ENCODE peak calls at places on chromosome 14, in nine cellular contexts. One of them, this sample, is unnamed.

GRCh38 chr14:77848031-77848430 is 48.1 kb downstream of the ADCK1 start:
- DNase-seq in midbrain: no peak
- DNase-seq in activated T-cell treated with anti-CD3 and anti-CD28 coated beads, Interleukin-2, amount 50 U/mL, for 72 hours: no peak
- DNase-seq in gastrocnemius medialis: no peak
- DNase-seq in GM20000: no peak
- DNase-seq in HFFc6: no peak
- DNase-seq in nucleus accumbens: no peak
- DNase-seq in cardiac fibroblast: peak
- DNase-seq in effector CD8-positive, alpha-beta T cell: no peak
- DNase-seq in this sample: no peak

GRCh38 chr14:32252030-32252670 is 49.1 kb upstream of the RNU6-8 start:
- DNase-seq in cardiac fibroblast: peak
- DNase-seq in GM20000: peak
- DNase-seq in gastrocnemius medialis: peak
- DNase-seq in activated T-cell treated with anti-CD3 and anti-CD28 coated beads, Interleukin-2, amount 50 U/mL, for 72 hours: peak
- DNase-seq in nucleus accumbens: peak
- DNase-seq in HFFc6: peak
- DNase-seq in effector CD8-positive, alpha-beta T cell: peak
- DNase-seq in midbrain: peak
- DNase-seq in this sample: peak

GRCh38 chr14:20412422-20412821 is 879 bp downstream of the TEP1 start:
- DNase-seq in effector CD8-positive, alpha-beta T cell: no peak
- DNase-seq in nucleus accumbens: no peak
- DNase-seq in activated T-cell treated with anti-CD3 and anti-CD28 coated beads, Interleukin-2, amount 50 U/mL, for 72 hours: no peak
- DNase-seq in gastrocnemius medialis: no peak
- DNase-seq in cardiac fibroblast: peak
- DNase-seq in midbrain: peak
- DNase-seq in HFFc6: no peak
- DNase-seq in GM20000: peak
- DNase-seq in this sample: peak

GRCh38 chr14:75369506-75369905 is 58.3 kb upstream of the JDP2 start:
- DNase-seq in nucleus accumbens: no peak
- DNase-seq in HFFc6: no peak
- DNase-seq in gastrocnemius medialis: peak
- DNase-seq in GM20000: no peak
- DNase-seq in effector CD8-positive, alpha-beta T cell: no peak
- DNase-seq in cardiac fibroblast: no peak
- DNase-seq in midbrain: no peak
- DNase-seq in activated T-cell treated with anti-CD3 and anti-CD28 coated beads, Interleukin-2, amount 50 U/mL, for 72 hours: no peak
- DNase-seq in this sample: no peak

GRCh38 chr14:101442451-101442850 is 118.8 kb upstream of the DIO3 start:
- DNase-seq in nucleus accumbens: no peak
- DNase-seq in gastrocnemius medialis: no peak
- DNase-seq in GM20000: no peak
- DNase-seq in HFFc6: no peak
- DNase-seq in activated T-cell treated with anti-CD3 and anti-CD28 coated beads, Interleukin-2, amount 50 U/mL, for 72 hours: peak
- DNase-seq in cardiac fibroblast: no peak
- DNase-seq in effector CD8-positive, alpha-beta T cell: peak
- DNase-seq in midbrain: no peak
- DNase-seq in this sample: peak

GRCh38 chr14:103391048-103391447 is 5.8 kb downstream of the MARK3 start:
- DNase-seq in gastrocnemius medialis: no peak
- DNase-seq in midbrain: peak
- DNase-seq in GM20000: no peak
- DNase-seq in cardiac fibroblast: peak
- DNase-seq in effector CD8-positive, alpha-beta T cell: peak
- DNase-seq in activated T-cell treated with anti-CD3 and anti-CD28 coated beads, Interleukin-2, amount 50 U/mL, for 72 hours: peak
- DNase-seq in nucleus accumbens: no peak
- DNase-seq in HFFc6: peak
- DNase-seq in this sample: no peak

GRCh38 chr14:105212541-105213305 is 31.6 kb upstream of the NUDT14 start:
- DNase-seq in cardiac fibroblast: no peak
- DNase-seq in activated T-cell treated with anti-CD3 and anti-CD28 coated beads, Interleukin-2, amount 50 U/mL, for 72 hours: no peak
- DNase-seq in nucleus accumbens: no peak
- DNase-seq in midbrain: no peak
- DNase-seq in HFFc6: no peak
- DNase-seq in gastrocnemius medialis: no peak
- DNase-seq in effector CD8-positive, alpha-beta T cell: no peak
- DNase-seq in GM20000: no peak
- DNase-seq in this sample: no peak

GRCh38 chr14:65028937-65029336 is 42.2 kb downstream of the FNTB start:
- DNase-seq in midbrain: no peak
- DNase-seq in effector CD8-positive, alpha-beta T cell: no peak
- DNase-seq in activated T-cell treated with anti-CD3 and anti-CD28 coated beads, Interleukin-2, amount 50 U/mL, for 72 hours: no peak
- DNase-seq in nucleus accumbens: no peak
- DNase-seq in GM20000: no peak
- DNase-seq in HFFc6: no peak
- DNase-seq in gastrocnemius medialis: no peak
- DNase-seq in cardiac fibroblast: no peak
- DNase-seq in this sample: no peak

GRCh38 chr14:65637780-65638179 is 225.2 kb downstream of the FUT8 start:
- DNase-seq in gastrocnemius medialis: no peak
- DNase-seq in activated T-cell treated with anti-CD3 and anti-CD28 coated beads, Interleukin-2, amount 50 U/mL, for 72 hours: peak
- DNase-seq in GM20000: peak
- DNase-seq in midbrain: no peak
- DNase-seq in cardiac fibroblast: peak
- DNase-seq in HFFc6: no peak
- DNase-seq in nucleus accumbens: no peak
- DNase-seq in effector CD8-positive, alpha-beta T cell: no peak
- DNase-seq in this sample: peak

GRCh38 chr14:101076451-101077220 is 173.1 kb upstream of the RTL1 start:
- DNase-seq in cardiac fibroblast: no peak
- DNase-seq in midbrain: no peak
- DNase-seq in activated T-cell treated with anti-CD3 and anti-CD28 coated beads, Interleukin-2, amount 50 U/mL, for 72 hours: no peak
- DNase-seq in GM20000: no peak
- DNase-seq in nucleus accumbens: no peak
- DNase-seq in effector CD8-positive, alpha-beta T cell: no peak
- DNase-seq in gastrocnemius medialis: no peak
- DNase-seq in HFFc6: no peak
- DNase-seq in this sample: no peak

GRCh38 chr14:44529026-44529425 is 21.9 kb upstream of the FSCB start:
- DNase-seq in gastrocnemius medialis: no peak
- DNase-seq in midbrain: peak
- DNase-seq in activated T-cell treated with anti-CD3 and anti-CD28 coated beads, Interleukin-2, amount 50 U/mL, for 72 hours: no peak
- DNase-seq in cardiac fibroblast: peak
- DNase-seq in HFFc6: no peak
- DNase-seq in nucleus accumbens: no peak
- DNase-seq in effector CD8-positive, alpha-beta T cell: no peak
- DNase-seq in GM20000: no peak
- DNase-seq in this sample: no peak

GRCh38 chr14:29310757-29311156 is 544.2 kb downstream of the FOXG1 start:
- DNase-seq in cardiac fibroblast: peak
- DNase-seq in HFFc6: peak
- DNase-seq in nucleus accumbens: no peak
- DNase-seq in effector CD8-positive, alpha-beta T cell: no peak
- DNase-seq in activated T-cell treated with anti-CD3 and anti-CD28 coated beads, Interleukin-2, amount 50 U/mL, for 72 hours: no peak
- DNase-seq in midbrain: no peak
- DNase-seq in gastrocnemius medialis: no peak
- DNase-seq in GM20000: no peak
- DNase-seq in this sample: no peak

GRCh38 chr14:101456246-101457159 is 104.8 kb upstream of the DIO3 start:
- DNase-seq in GM20000: no peak
- DNase-seq in gastrocnemius medialis: no peak
- DNase-seq in effector CD8-positive, alpha-beta T cell: no peak
- DNase-seq in cardiac fibroblast: no peak
- DNase-seq in HFFc6: no peak
- DNase-seq in nucleus accumbens: no peak
- DNase-seq in activated T-cell treated with anti-CD3 and anti-CD28 coated beads, Interleukin-2, amount 50 U/mL, for 72 hours: no peak
- DNase-seq in midbrain: no peak
- DNase-seq in this sample: no peak

GRCh38 chr14:32761381-32761968 is 177.2 kb upstream of the NPAS3 start:
- DNase-seq in HFFc6: peak
- DNase-seq in gastrocnemius medialis: no peak
- DNase-seq in midbrain: no peak
- DNase-seq in activated T-cell treated with anti-CD3 and anti-CD28 coated beads, Interleukin-2, amount 50 U/mL, for 72 hours: no peak
- DNase-seq in nucleus accumbens: no peak
- DNase-seq in cardiac fibroblast: peak
- DNase-seq in GM20000: no peak
- DNase-seq in effector CD8-positive, alpha-beta T cell: no peak
- DNase-seq in this sample: no peak

GRCh38 chr14:57418999-57419398 is 28.6 kb downstream of the NAA30 start:
- DNase-seq in gastrocnemius medialis: no peak
- DNase-seq in nucleus accumbens: no peak
- DNase-seq in midbrain: no peak
- DNase-seq in GM20000: no peak
- DNase-seq in HFFc6: no peak
- DNase-seq in cardiac fibroblast: no peak
- DNase-seq in effector CD8-positive, alpha-beta T cell: no peak
- DNase-seq in activated T-cell treated with anti-CD3 and anti-CD28 coated beads, Interleukin-2, amount 50 U/mL, for 72 hours: no peak
- DNase-seq in this sample: no peak

GRCh38 chr14:104678901-104679705 is 10.3 kb upstream of the INF2 start:
- DNase-seq in midbrain: peak
- DNase-seq in effector CD8-positive, alpha-beta T cell: no peak
- DNase-seq in activated T-cell treated with anti-CD3 and anti-CD28 coated beads, Interleukin-2, amount 50 U/mL, for 72 hours: no peak
- DNase-seq in gastrocnemius medialis: no peak
- DNase-seq in HFFc6: no peak
- DNase-seq in GM20000: no peak
- DNase-seq in cardiac fibroblast: no peak
- DNase-seq in nucleus accumbens: peak
- DNase-seq in this sample: no peak

GRCh38 chr14:68569970-68570409 is 222.9 kb downstream of the ZFP36L1 start:
- DNase-seq in gastrocnemius medialis: no peak
- DNase-seq in effector CD8-positive, alpha-beta T cell: no peak
- DNase-seq in cardiac fibroblast: no peak
- DNase-seq in activated T-cell treated with anti-CD3 and anti-CD28 coated beads, Interleukin-2, amount 50 U/mL, for 72 hours: no peak
- DNase-seq in nucleus accumbens: no peak
- DNase-seq in GM20000: no peak
- DNase-seq in HFFc6: no peak
- DNase-seq in midbrain: peak
- DNase-seq in this sample: no peak

GRCh38 chr14:68591786-68592185 is 201.1 kb downstream of the ZFP36L1 start:
- DNase-seq in activated T-cell treated with anti-CD3 and anti-CD28 coated beads, Interleukin-2, amount 50 U/mL, for 72 hours: no peak
- DNase-seq in midbrain: no peak
- DNase-seq in effector CD8-positive, alpha-beta T cell: no peak
- DNase-seq in HFFc6: no peak
- DNase-seq in nucleus accumbens: no peak
- DNase-seq in cardiac fibroblast: no peak
- DNase-seq in gastrocnemius medialis: peak
- DNase-seq in GM20000: no peak
- DNase-seq in this sample: no peak

GRCh38 chr14:90574640-90575131 is 177.9 kb downstream of the CALM1 start:
- DNase-seq in HFFc6: no peak
- DNase-seq in nucleus accumbens: no peak
- DNase-seq in midbrain: peak
- DNase-seq in activated T-cell treated with anti-CD3 and anti-CD28 coated beads, Interleukin-2, amount 50 U/mL, for 72 hours: no peak
- DNase-seq in cardiac fibroblast: no peak
- DNase-seq in gastrocnemius medialis: peak
- DNase-seq in GM20000: no peak
- DNase-seq in effector CD8-positive, alpha-beta T cell: no peak
- DNase-seq in this sample: no peak

GRCh38 chr14:64721391-64721791 is 17.2 kb downstream of the PLEKHG3 start:
- DNase-seq in activated T-cell treated with anti-CD3 and anti-CD28 coated beads, Interleukin-2, amount 50 U/mL, for 72 hours: no peak
- DNase-seq in cardiac fibroblast: peak
- DNase-seq in GM20000: no peak
- DNase-seq in gastrocnemius medialis: peak
- DNase-seq in HFFc6: peak
- DNase-seq in effector CD8-positive, alpha-beta T cell: no peak
- DNase-seq in nucleus accumbens: no peak
- DNase-seq in midbrain: peak
- DNase-seq in this sample: no peak

GRCh38 chr14:105347587-105347968 is 33.0 kb downstream of the PACS2 start:
- DNase-seq in cardiac fibroblast: no peak
- DNase-seq in gastrocnemius medialis: no peak
- DNase-seq in HFFc6: no peak
- DNase-seq in activated T-cell treated with anti-CD3 and anti-CD28 coated beads, Interleukin-2, amount 50 U/mL, for 72 hours: no peak
- DNase-seq in GM20000: no peak
- DNase-seq in nucleus accumbens: no peak
- DNase-seq in midbrain: no peak
- DNase-seq in effector CD8-positive, alpha-beta T cell: no peak
- DNase-seq in this sample: no peak

GRCh38 chr14:80475074-80475473 is 263.8 kb upstream of the DIO2 start:
- DNase-seq in cardiac fibroblast: peak
- DNase-seq in gastrocnemius medialis: no peak
- DNase-seq in nucleus accumbens: no peak
- DNase-seq in effector CD8-positive, alpha-beta T cell: no peak
- DNase-seq in HFFc6: peak
- DNase-seq in midbrain: no peak
- DNase-seq in activated T-cell treated with anti-CD3 and anti-CD28 coated beads, Interleukin-2, amount 50 U/mL, for 72 hours: no peak
- DNase-seq in GM20000: no peak
- DNase-seq in this sample: no peak

GRCh38 chr14:50047274-50047676 is 69.1 kb downstream of the VCPKMT start:
- DNase-seq in midbrain: no peak
- DNase-seq in cardiac fibroblast: peak
- DNase-seq in GM20000: peak
- DNase-seq in activated T-cell treated with anti-CD3 and anti-CD28 coated beads, Interleukin-2, amount 50 U/mL, for 72 hours: no peak
- DNase-seq in nucleus accumbens: no peak
- DNase-seq in HFFc6: no peak
- DNase-seq in effector CD8-positive, alpha-beta T cell: no peak
- DNase-seq in gastrocnemius medialis: no peak
- DNase-seq in this sample: no peak

GRCh38 chr14:69008411-69008810 is 29.3 kb upstream of the ACTN1 start:
- DNase-seq in HFFc6: no peak
- DNase-seq in gastrocnemius medialis: no peak
- DNase-seq in effector CD8-positive, alpha-beta T cell: no peak
- DNase-seq in midbrain: no peak
- DNase-seq in activated T-cell treated with anti-CD3 and anti-CD28 coated beads, Interleukin-2, amount 50 U/mL, for 72 hours: no peak
- DNase-seq in GM20000: no peak
- DNase-seq in nucleus accumbens: no peak
- DNase-seq in cardiac fibroblast: peak
- DNase-seq in this sample: no peak

This sample was measured in GM06990.